ENCODE peak calls at places on chromosomes 4 and X, in six cellular contexts. One of them, this sample, is unnamed.

GRCh38 chr4:154441982-154442381 is 49.6 kb downstream of the DCHS2 start:
- DNase-seq in bronchial epithelial cell: no peak
- DNase-seq in sigmoid colon: no peak
- DNase-seq in trophoblast cell: no peak
- DNase-seq in left ventricle myocardium inferior: no peak
- DNase-seq in esophagus squamous epithelium: no peak
- DNase-seq in this sample: no peak

GRCh38 chr4:157221426-157221894 is 932 bp downstream of the GRIA2 start:
- DNase-seq in bronchial epithelial cell: no peak
- DNase-seq in esophagus squamous epithelium: no peak
- DNase-seq in trophoblast cell: no peak
- DNase-seq in left ventricle myocardium inferior: no peak
- DNase-seq in sigmoid colon: no peak
- DNase-seq in this sample: no peak

GRCh38 chr4:82900016-82900334 is 560 bp upstream of the THAP9 start:
- DNase-seq in esophagus squamous epithelium: no peak
- DNase-seq in sigmoid colon: peak
- DNase-seq in left ventricle myocardium inferior: no peak
- DNase-seq in bronchial epithelial cell: peak
- DNase-seq in trophoblast cell: no peak
- DNase-seq in this sample: no peak

GRCh38 chr4:70721747-70722146 is at the start of gene RUFY3:
- DNase-seq in bronchial epithelial cell: no peak
- DNase-seq in trophoblast cell: no peak
- DNase-seq in sigmoid colon: peak
- DNase-seq in esophagus squamous epithelium: no peak
- DNase-seq in left ventricle myocardium inferior: no peak
- DNase-seq in this sample: peak

GRCh38 chr4:4574792-4575191 is 32.9 kb upstream of the STX18 start:
- DNase-seq in left ventricle myocardium inferior: peak
- DNase-seq in bronchial epithelial cell: peak
- DNase-seq in esophagus squamous epithelium: peak
- DNase-seq in sigmoid colon: no peak
- DNase-seq in trophoblast cell: no peak
- DNase-seq in this sample: peak

GRCh38 chr4:165874072-165874798 is 1.2 kb downstream of the TLL1 start:
- DNase-seq in sigmoid colon: no peak
- DNase-seq in bronchial epithelial cell: peak
- DNase-seq in esophagus squamous epithelium: no peak
- DNase-seq in trophoblast cell: no peak
- DNase-seq in left ventricle myocardium inferior: peak
- DNase-seq in this sample: no peak

GRCh38 chr4:181646864-181647263 is 596.3 kb upstream of the TENM3 start:
- DNase-seq in left ventricle myocardium inferior: no peak
- DNase-seq in trophoblast cell: no peak
- DNase-seq in esophagus squamous epithelium: no peak
- DNase-seq in sigmoid colon: no peak
- DNase-seq in bronchial epithelial cell: no peak
- DNase-seq in this sample: no peak

GRCh38 chr4:99763635-99764101 is 53.0 kb upstream of the DAPP1 start:
- DNase-seq in sigmoid colon: no peak
- DNase-seq in bronchial epithelial cell: peak
- DNase-seq in left ventricle myocardium inferior: no peak
- DNase-seq in trophoblast cell: peak
- DNase-seq in esophagus squamous epithelium: no peak
- DNase-seq in this sample: peak

GRCh38 chr4:188190461-188190860 is 51.2 kb downstream of the TRIML1 start:
- DNase-seq in esophagus squamous epithelium: no peak
- DNase-seq in sigmoid colon: no peak
- DNase-seq in trophoblast cell: no peak
- DNase-seq in bronchial epithelial cell: no peak
- DNase-seq in left ventricle myocardium inferior: no peak
- DNase-seq in this sample: no peak

GRCh38 chrX:153967536-153968214 is 3.9 kb downstream of the HCFC1 start:
- DNase-seq in sigmoid colon: no peak
- DNase-seq in trophoblast cell: no peak
- DNase-seq in bronchial epithelial cell: no peak
- DNase-seq in left ventricle myocardium inferior: no peak
- DNase-seq in esophagus squamous epithelium: no peak
- DNase-seq in this sample: no peak

GRCh38 chr4:147285751-147286150 is 195.1 kb upstream of the EDNRA start:
- DNase-seq in left ventricle myocardium inferior: no peak
- DNase-seq in trophoblast cell: no peak
- DNase-seq in esophagus squamous epithelium: no peak
- DNase-seq in bronchial epithelial cell: no peak
- DNase-seq in sigmoid colon: no peak
- DNase-seq in this sample: peak

GRCh38 chrX:8906299-8906698 is 105.1 kb upstream of the FAM9A start:
- DNase-seq in trophoblast cell: no peak
- DNase-seq in sigmoid colon: no peak
- DNase-seq in left ventricle myocardium inferior: no peak
- DNase-seq in bronchial epithelial cell: no peak
- DNase-seq in esophagus squamous epithelium: no peak
- DNase-seq in this sample: no peak

GRCh38 chrX:87664381-87664780 is 146.8 kb downstream of the KLHL4 start:
- DNase-seq in trophoblast cell: no peak
- DNase-seq in sigmoid colon: no peak
- DNase-seq in esophagus squamous epithelium: no peak
- DNase-seq in bronchial epithelial cell: peak
- DNase-seq in left ventricle myocardium inferior: no peak
- DNase-seq in this sample: peak

GRCh38 chr4:169115897-169116254 is 105.8 kb upstream of the CBR4 start:
- DNase-seq in sigmoid colon: no peak
- DNase-seq in left ventricle myocardium inferior: no peak
- DNase-seq in esophagus squamous epithelium: no peak
- DNase-seq in trophoblast cell: peak
- DNase-seq in bronchial epithelial cell: peak
- DNase-seq in this sample: peak

GRCh38 chr4:182137343-182137742 is 105.9 kb upstream of the TENM3 start:
- DNase-seq in trophoblast cell: no peak
- DNase-seq in esophagus squamous epithelium: no peak
- DNase-seq in sigmoid colon: no peak
- DNase-seq in left ventricle myocardium inferior: no peak
- DNase-seq in bronchial epithelial cell: no peak
- DNase-seq in this sample: peak

GRCh38 chr4:11647433-11647832 is 218.7 kb upstream of the HS3ST1 start:
- DNase-seq in esophagus squamous epithelium: no peak
- DNase-seq in sigmoid colon: no peak
- DNase-seq in trophoblast cell: no peak
- DNase-seq in bronchial epithelial cell: no peak
- DNase-seq in left ventricle myocardium inferior: no peak
- DNase-seq in this sample: no peak

GRCh38 chrX:54238588-54238987 is 55.5 kb upstream of the FAM120C start:
- DNase-seq in left ventricle myocardium inferior: no peak
- DNase-seq in sigmoid colon: no peak
- DNase-seq in bronchial epithelial cell: no peak
- DNase-seq in esophagus squamous epithelium: no peak
- DNase-seq in trophoblast cell: no peak
- DNase-seq in this sample: no peak

GRCh38 chrX:20071511-20072079 is 45.1 kb downstream of the MAP7D2 start:
- DNase-seq in esophagus squamous epithelium: no peak
- DNase-seq in bronchial epithelial cell: no peak
- DNase-seq in sigmoid colon: no peak
- DNase-seq in trophoblast cell: no peak
- DNase-seq in left ventricle myocardium inferior: no peak
- DNase-seq in this sample: no peak

GRCh38 chrX:11434607-11435006 is 141.4 kb downstream of the AMELX start:
- DNase-seq in esophagus squamous epithelium: no peak
- DNase-seq in sigmoid colon: no peak
- DNase-seq in left ventricle myocardium inferior: no peak
- DNase-seq in bronchial epithelial cell: no peak
- DNase-seq in trophoblast cell: no peak
- DNase-seq in this sample: no peak

GRCh38 chr4:187139116-187139515 is 415.5 kb upstream of the FAT1 start:
- DNase-seq in bronchial epithelial cell: no peak
- DNase-seq in trophoblast cell: no peak
- DNase-seq in sigmoid colon: no peak
- DNase-seq in esophagus squamous epithelium: no peak
- DNase-seq in left ventricle myocardium inferior: no peak
- DNase-seq in this sample: no peak

GRCh38 chr4:81921757-81922159 is 450.1 kb upstream of the RASGEF1B start:
- DNase-seq in bronchial epithelial cell: no peak
- DNase-seq in sigmoid colon: no peak
- DNase-seq in trophoblast cell: no peak
- DNase-seq in left ventricle myocardium inferior: no peak
- DNase-seq in esophagus squamous epithelium: no peak
- DNase-seq in this sample: no peak

GRCh38 chrX:19670321-19670750 is 155.0 kb upstream of the MAP3K15 start:
- DNase-seq in sigmoid colon: no peak
- DNase-seq in left ventricle myocardium inferior: no peak
- DNase-seq in esophagus squamous epithelium: no peak
- DNase-seq in bronchial epithelial cell: peak
- DNase-seq in trophoblast cell: peak
- DNase-seq in this sample: no peak

GRCh38 chrX:9609987-9610386 is 145.1 kb downstream of the TBL1X start:
- DNase-seq in sigmoid colon: no peak
- DNase-seq in esophagus squamous epithelium: no peak
- DNase-seq in trophoblast cell: no peak
- DNase-seq in bronchial epithelial cell: no peak
- DNase-seq in left ventricle myocardium inferior: no peak
- DNase-seq in this sample: no peak

GRCh38 chrX:10989386-10989785 is 121.7 kb upstream of the HCCS start:
- DNase-seq in esophagus squamous epithelium: no peak
- DNase-seq in sigmoid colon: no peak
- DNase-seq in left ventricle myocardium inferior: no peak
- DNase-seq in trophoblast cell: no peak
- DNase-seq in bronchial epithelial cell: no peak
- DNase-seq in this sample: peak

GRCh38 chr4:184410748-184411147 is 63.6 kb downstream of the IRF2 start:
- DNase-seq in bronchial epithelial cell: no peak
- DNase-seq in sigmoid colon: no peak
- DNase-seq in trophoblast cell: no peak
- DNase-seq in esophagus squamous epithelium: no peak
- DNase-seq in left ventricle myocardium inferior: no peak
- DNase-seq in this sample: no peak

GRCh38 chr4:184408021-184408710 is 66.2 kb downstream of the IRF2 start:
- DNase-seq in left ventricle myocardium inferior: no peak
- DNase-seq in esophagus squamous epithelium: no peak
- DNase-seq in trophoblast cell: no peak
- DNase-seq in bronchial epithelial cell: peak
- DNase-seq in sigmoid colon: no peak
- DNase-seq in this sample: peak

GRCh38 chr4:184409502-184409901 is 64.8 kb downstream of the IRF2 start:
- DNase-seq in left ventricle myocardium inferior: no peak
- DNase-seq in sigmoid colon: no peak
- DNase-seq in esophagus squamous epithelium: no peak
- DNase-seq in bronchial epithelial cell: no peak
- DNase-seq in trophoblast cell: no peak
- DNase-seq in this sample: no peak

GRCh38 chr4:184408711-184409081 is 65.7 kb downstream of the IRF2 start:
- DNase-seq in esophagus squamous epithelium: no peak
- DNase-seq in trophoblast cell: no peak
- DNase-seq in bronchial epithelial cell: no peak
- DNase-seq in sigmoid colon: no peak
- DNase-seq in left ventricle myocardium inferior: no peak
- DNase-seq in this sample: no peak

GRCh38 chr4:184409911-184410692 is 64.2 kb downstream of the IRF2 start:
- DNase-seq in left ventricle myocardium inferior: no peak
- DNase-seq in trophoblast cell: no peak
- DNase-seq in esophagus squamous epithelium: no peak
- DNase-seq in bronchial epithelial cell: no peak
- DNase-seq in sigmoid colon: no peak
- DNase-seq in this sample: no peak
- H3K4me3 ChIP-seq in left ventricle myocardium inferior: no peak
- H3K4me3 ChIP-seq in trophoblast cell: no peak
- H3K4me3 ChIP-seq in esophagus squamous epithelium: no peak
- H3K4me3 ChIP-seq in bronchial epithelial cell: no peak
- H3K4me3 ChIP-seq in sigmoid colon: no peak
- H3K4me3 ChIP-seq in this sample: no peak

GRCh38 chr4:85938902-85939301 is 421.0 kb downstream of the MAPK10 start:
- DNase-seq in bronchial epithelial cell: no peak
- DNase-seq in esophagus squamous epithelium: no peak
- DNase-seq in sigmoid colon: no peak
- DNase-seq in left ventricle myocardium inferior: no peak
- DNase-seq in trophoblast cell: no peak
- DNase-seq in this sample: no peak
- H3K4me3 ChIP-seq in bronchial epithelial cell: no peak
- H3K4me3 ChIP-seq in esophagus squamous epithelium: no peak
- H3K4me3 ChIP-seq in sigmoid colon: no peak
- H3K4me3 ChIP-seq in left ventricle myocardium inferior: no peak
- H3K4me3 ChIP-seq in trophoblast cell: no peak
- H3K4me3 ChIP-seq in this sample: no peak

GRCh38 chr4:998096-998691 is 5.0 kb upstream of the SLC26A1 start:
- DNase-seq in left ventricle myocardium inferior: no peak
- DNase-seq in esophagus squamous epithelium: no peak
- DNase-seq in bronchial epithelial cell: no peak
- DNase-seq in sigmoid colon: no peak
- DNase-seq in trophoblast cell: no peak
- DNase-seq in this sample: no peak

GRCh38 chr4:995311-996026 is 2.3 kb upstream of the SLC26A1 start:
- DNase-seq in trophoblast cell: no peak
- DNase-seq in sigmoid colon: no peak
- DNase-seq in esophagus squamous epithelium: no peak
- DNase-seq in bronchial epithelial cell: no peak
- DNase-seq in left ventricle myocardium inferior: no peak
- DNase-seq in this sample: no peak

GRCh38 chr4:996030-996993 is 3.1 kb upstream of the SLC26A1 start:
- DNase-seq in bronchial epithelial cell: no peak
- DNase-seq in left ventricle myocardium inferior: no peak
- DNase-seq in sigmoid colon: no peak
- DNase-seq in trophoblast cell: no peak
- DNase-seq in esophagus squamous epithelium: no peak
- DNase-seq in this sample: no peak

GRCh38 chr4:997375-998071 is 4.3 kb upstream of the SLC26A1 start:
- DNase-seq in sigmoid colon: no peak
- DNase-seq in trophoblast cell: no peak
- DNase-seq in left ventricle myocardium inferior: no peak
- DNase-seq in bronchial epithelial cell: no peak
- DNase-seq in esophagus squamous epithelium: no peak
- DNase-seq in this sample: no peak

GRCh38 chr4:996994-997374 is 3.8 kb upstream of the SLC26A1 start:
- DNase-seq in sigmoid colon: no peak
- DNase-seq in left ventricle myocardium inferior: no peak
- DNase-seq in trophoblast cell: no peak
- DNase-seq in esophagus squamous epithelium: no peak
- DNase-seq in bronchial epithelial cell: no peak
- DNase-seq in this sample: no peak
- H3K4me3 ChIP-seq in sigmoid colon: peak
- H3K4me3 ChIP-seq in left ventricle myocardium inferior: peak
- H3K4me3 ChIP-seq in trophoblast cell: no peak
- H3K4me3 ChIP-seq in esophagus squamous epithelium: no peak
- H3K4me3 ChIP-seq in bronchial epithelial cell: no peak
- H3K4me3 ChIP-seq in this sample: no peak

GRCh38 chr4:183798921-183799307 is 106.2 kb upstream of the STOX2 start:
- DNase-seq in left ventricle myocardium inferior: no peak
- DNase-seq in trophoblast cell: no peak
- DNase-seq in bronchial epithelial cell: no peak
- DNase-seq in esophagus squamous epithelium: no peak
- DNase-seq in sigmoid colon: no peak
- DNase-seq in this sample: no peak
- H3K4me3 ChIP-seq in left ventricle myocardium inferior: peak
- H3K4me3 ChIP-seq in trophoblast cell: no peak
- H3K4me3 ChIP-seq in bronchial epithelial cell: no peak
- H3K4me3 ChIP-seq in esophagus squamous epithelium: peak
- H3K4me3 ChIP-seq in sigmoid colon: no peak
- H3K4me3 ChIP-seq in this sample: no peak

GRCh38 chrX:14028473-14028872 is 1.2 kb downstream of the GEMIN8 start:
- DNase-seq in sigmoid colon: no peak
- DNase-seq in left ventricle myocardium inferior: no peak
- DNase-seq in trophoblast cell: no peak
- DNase-seq in bronchial epithelial cell: no peak
- DNase-seq in esophagus squamous epithelium: no peak
- DNase-seq in this sample: no peak
- H3K4me3 ChIP-seq in sigmoid colon: no peak
- H3K4me3 ChIP-seq in left ventricle myocardium inferior: peak
- H3K4me3 ChIP-seq in trophoblast cell: no peak
- H3K4me3 ChIP-seq in bronchial epithelial cell: no peak
- H3K4me3 ChIP-seq in esophagus squamous epithelium: no peak
- H3K4me3 ChIP-seq in this sample: no peak

This sample was measured in astrocyte of the cerebellum.